ENCODE peak calls at places on chromosomes 3 and 15, in ten cellular contexts. X is PC-3, P is lower lobe of right lung, L is choroid plexus epithelial cell, W is right lobe of liver, S is fibroblast of the aortic adventitia, U is uterus, N is cardiac muscle cell, D is esophagus squamous epithelium, E is AG04450. Q is an unnamed sample.

GRCh38 chr15:27017168-27017809 is 46.3 kb downstream of the GABRG3 start:
- DNase-seq in U (no peak), P (no peak), S (peak), N (peak), D (no peak), W (no peak), X (peak), E (peak), L (peak), Q (peak)

GRCh38 chr3:115790759-115791158 is 167.4 kb downstream of the GAP43 start:
- DNase-seq in D (no peak), W (no peak), N (no peak), E (peak), U (no peak), X (peak), P (no peak), S (peak), L (peak), Q (peak)

GRCh38 chr15:71440479-71441071 is 325.3 kb downstream of the THSD4 start:
- DNase-seq in D (no peak), W (no peak), L (peak), N (peak), X (peak), U (no peak), P (no peak), S (peak), E (peak), Q (peak)

GRCh38 chr3:176651622-176652021 is 545.7 kb downstream of the TBL1XR1 start:
- DNase-seq in L (peak), W (no peak), P (no peak), D (no peak), S (no peak), E (no peak), X (peak), U (no peak), N (no peak), Q (no peak)

GRCh38 chr3:65995030-65995429 is 43.7 kb downstream of the MAGI1 start:
- DNase-seq in N (no peak), L (peak), U (no peak), W (no peak), X (peak), E (no peak), D (no peak), S (peak), P (no peak), Q (peak)

GRCh38 chr15:85831415-85832113 is 36.8 kb upstream of the KLHL25 start:
- DNase-seq in L (peak), U (peak), P (no peak), N (peak), S (peak), W (peak), D (no peak), E (no peak), X (peak), Q (peak)

GRCh38 chr3:51710631-51711351 is 3.9 kb downstream of the GRM2 start:
- DNase-seq in L (peak), D (no peak), P (no peak), S (no peak), U (peak), E (no peak), W (peak), X (peak), N (peak), Q (no peak)

GRCh38 chr15:78362716-78363426 is 22.7 kb downstream of the CRABP1 start:
- DNase-seq in P (no peak), S (no peak), W (no peak), D (no peak), L (no peak), X (no peak), N (no peak), U (no peak), E (no peak), Q (no peak)

GRCh38 chr3:84985795-84986194 is 27.0 kb downstream of the CADM2 start:
- DNase-seq in X (no peak), U (no peak), P (no peak), L (no peak), N (no peak), W (no peak), S (no peak), D (no peak), E (no peak), Q (no peak)

GRCh38 chr15:95668201-95668600 is 662.3 kb upstream of the NR2F2 start:
- DNase-seq in P (no peak), L (no peak), S (no peak), U (no peak), X (no peak), N (no peak), W (no peak), E (no peak), D (no peak), Q (no peak)

GRCh38 chr3:57986261-57986660 is 22.0 kb upstream of the FLNB start:
- DNase-seq in U (no peak), N (no peak), P (no peak), L (no peak), D (no peak), E (no peak), S (no peak), X (no peak), W (no peak), Q (no peak)

GRCh38 chr15:58515807-58516206 is 84.0 kb downstream of the LIPC start:
- DNase-seq in L (no peak), U (no peak), X (no peak), S (no peak), P (no peak), D (no peak), W (no peak), E (no peak), N (no peak), Q (no peak)

GRCh38 chr15:83199288-83199687 is 8.3 kb downstream of the HDGFL3 start:
- DNase-seq in N (no peak), E (no peak), U (no peak), D (no peak), X (no peak), L (no peak), S (no peak), W (no peak), P (no peak), Q (no peak)

GRCh38 chr3:1251282-1252060 is 158.6 kb downstream of the CNTN6 start:
- DNase-seq in W (no peak), D (no peak), L (peak), X (no peak), N (no peak), P (no peak), E (no peak), U (peak), S (peak), Q (peak)

GRCh38 chr3:160707187-160707789 is 30.3 kb downstream of the ARL14 start:
- DNase-seq in S (peak), N (peak), L (peak), D (no peak), P (no peak), X (peak), U (peak), W (no peak), E (no peak), Q (peak)

GRCh38 chr3:190686011-190686410 is 172.1 kb downstream of the IL1RAP start:
- DNase-seq in P (no peak), L (no peak), X (no peak), W (no peak), U (no peak), D (no peak), S (no peak), E (no peak), N (no peak), Q (no peak)

GRCh38 chr3:87247086-87247781 is 20.1 kb downstream of the CHMP2B start:
- DNase-seq in L (peak), W (no peak), S (no peak), N (no peak), E (no peak), P (no peak), D (no peak), U (no peak), X (peak), Q (no peak)

GRCh38 chr3:171185359-171185758 is 158.8 kb upstream of the SLC2A2 start:
- DNase-seq in N (peak), E (no peak), W (no peak), S (no peak), U (no peak), X (no peak), D (no peak), P (no peak), L (no peak), Q (peak)

GRCh38 chr3:59290358-59290757 is 240.5 kb upstream of the CFAP20DC start:
- DNase-seq in N (no peak), L (peak), X (peak), W (no peak), S (no peak), D (no peak), P (no peak), E (no peak), U (no peak), Q (no peak)

GRCh38 chr3:153293222-153293621 is 131.2 kb downstream of the RAP2B start:
- DNase-seq in U (no peak), P (no peak), X (peak), W (no peak), D (no peak), S (peak), E (no peak), L (peak), N (no peak), Q (peak)

GRCh38 chr15:41825572-41826535 is 2.0 kb upstream of the JMJD7 start:
- DNase-seq in L (no peak), U (no peak), D (no peak), S (no peak), P (peak), X (no peak), N (no peak), W (peak), E (no peak), Q (no peak)

GRCh38 chr3:119315600-119316312 is 21.6 kb downstream of the ARHGAP31 start:
- DNase-seq in W (no peak), S (peak), X (no peak), U (no peak), N (no peak), L (peak), E (no peak), P (no peak), D (no peak), Q (peak)

GRCh38 chr3:52498134-52499054 is 3.3 kb downstream of the STAB1 start:
- DNase-seq in E (no peak), U (no peak), L (peak), X (no peak), N (no peak), P (peak), S (peak), W (no peak), D (no peak), Q (peak)

GRCh38 chr3:13716540-13717221 is 163.2 kb downstream of the WNT7A start:
- DNase-seq in E (no peak), W (peak), L (no peak), P (no peak), X (no peak), U (no peak), S (no peak), D (no peak), N (no peak), Q (no peak)

GRCh38 chr15:73264881-73265280 is 103.9 kb downstream of the HCN4 start:
- DNase-seq in E (no peak), D (no peak), U (no peak), X (no peak), L (no peak), W (no peak), P (no peak), S (no peak), N (no peak), Q (no peak)

GRCh38 chr15:87354661-87355410 is 901.7 kb downstream of the NTRK3 start:
- DNase-seq in W (no peak), L (peak), X (peak), P (no peak), U (no peak), N (no peak), E (no peak), D (no peak), S (peak), Q (peak)

GRCh38 chr3:136932978-136933812 is 24.6 kb upstream of the IL20RB start:
- DNase-seq in N (no peak), D (no peak), U (no peak), S (no peak), E (no peak), P (no peak), X (no peak), W (no peak), L (no peak), Q (no peak)
- H3K4me3 ChIP-seq in N (no peak), D (peak), U (no peak), S (no peak), E (no peak), P (peak), X (no peak), W (no peak), L (no peak), Q (no peak)

DNA sequence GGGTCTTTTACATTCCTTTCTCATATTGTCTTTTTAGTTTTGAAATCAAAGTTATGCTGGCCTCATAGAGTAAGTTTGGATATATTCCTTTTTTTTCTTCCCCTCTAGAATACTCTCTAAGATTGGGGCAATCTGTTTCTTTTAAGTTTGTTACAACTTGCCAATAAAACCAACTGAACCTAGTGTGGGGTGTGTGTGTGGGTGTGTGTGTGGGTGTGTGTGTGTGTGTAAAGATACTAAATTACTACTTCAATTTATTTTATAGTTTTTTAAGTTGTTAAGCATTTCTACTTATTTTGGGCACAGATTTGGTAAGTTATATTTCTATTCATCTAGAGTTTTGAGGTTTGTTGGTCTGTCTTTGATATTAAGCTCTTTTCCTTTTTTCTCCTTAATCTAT is 198.2 kb upstream of the TMC3 start:
- DNase-seq in S (no peak), L (no peak), W (no peak), N (no peak), D (no peak), E (no peak), X (no peak), U (no peak), P (no peak), Q (no peak)
- TF ChIP-seq CTCF in S (no peak), L (no peak), W (no peak), N (no peak), D (no peak), E (no peak), X (no peak), U (no peak), P (no peak), Q (no peak)

DNA sequence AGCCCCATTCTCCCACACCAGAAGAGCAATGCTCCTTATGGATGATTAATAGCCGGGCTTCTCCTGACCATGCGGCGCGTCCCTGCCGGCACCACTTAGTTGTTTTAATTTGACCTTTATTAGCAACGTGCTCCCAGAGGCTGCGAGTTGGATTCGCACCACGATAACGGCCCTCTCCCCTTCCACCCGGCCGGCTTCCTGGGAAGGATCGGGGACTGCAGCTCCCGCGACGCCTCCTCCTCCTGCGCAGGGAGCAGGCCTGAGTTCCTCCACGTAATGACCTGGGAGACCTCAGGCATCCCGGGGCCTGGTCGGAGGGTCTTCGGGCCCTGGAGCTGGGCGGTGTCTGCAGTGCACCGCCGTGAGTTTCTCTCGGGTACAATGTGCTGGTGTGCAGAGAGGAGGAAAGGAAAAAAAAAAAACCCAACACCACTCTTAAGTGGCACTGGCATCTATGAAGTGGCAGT is 243.3 kb upstream of the TOPAZ1 start:
- DNase-seq in D (no peak), X (no peak), U (no peak), S (no peak), W (no peak), L (no peak), P (peak), N (peak), E (no peak), Q (no peak)
- H3K4me3 ChIP-seq in D (peak), X (no peak), U (no peak), S (peak), W (peak), L (peak), P (peak), N (peak), E (peak), Q (peak)

GRCh38 chr15:76334438-76335004 is 2.1 kb upstream of the ISL2 start:
- DNase-seq in W (no peak), U (no peak), L (no peak), X (no peak), D (no peak), S (no peak), P (no peak), N (no peak), E (no peak), Q (no peak)

GRCh38 chr15:76333309-76333708 is 3.3 kb upstream of the ISL2 start:
- DNase-seq in S (no peak), D (no peak), L (no peak), U (no peak), X (no peak), E (no peak), N (no peak), W (no peak), P (no peak), Q (no peak)

GRCh38 chr15:76332796-76333195 is 3.8 kb upstream of the ISL2 start:
- DNase-seq in L (no peak), X (no peak), U (no peak), D (no peak), W (no peak), P (no peak), N (no peak), E (no peak), S (no peak), Q (no peak)

GRCh38 chr15:76335129-76335850 is 1.3 kb upstream of the ISL2 start:
- DNase-seq in U (no peak), W (no peak), X (no peak), P (no peak), S (no peak), E (no peak), D (no peak), L (no peak), N (peak), Q (peak)

GRCh38 chr15:76333720-76334437 is 2.7 kb upstream of the ISL2 start:
- DNase-seq in D (no peak), X (peak), L (peak), P (no peak), E (no peak), N (peak), U (no peak), S (no peak), W (no peak), Q (no peak)
- TF ChIP-seq CTCF in D (no peak), X (peak), L (peak), P (no peak), E (peak), N (peak), U (no peak), S (no peak), W (no peak), Q (peak)

GRCh38 chr3:109057616-109058015 is 60.3 kb downstream of the MORC1 start:
- DNase-seq in X (no peak), P (no peak), S (no peak), L (no peak), W (no peak), N (no peak), E (no peak), D (no peak), U (no peak), Q (no peak)

DNA sequence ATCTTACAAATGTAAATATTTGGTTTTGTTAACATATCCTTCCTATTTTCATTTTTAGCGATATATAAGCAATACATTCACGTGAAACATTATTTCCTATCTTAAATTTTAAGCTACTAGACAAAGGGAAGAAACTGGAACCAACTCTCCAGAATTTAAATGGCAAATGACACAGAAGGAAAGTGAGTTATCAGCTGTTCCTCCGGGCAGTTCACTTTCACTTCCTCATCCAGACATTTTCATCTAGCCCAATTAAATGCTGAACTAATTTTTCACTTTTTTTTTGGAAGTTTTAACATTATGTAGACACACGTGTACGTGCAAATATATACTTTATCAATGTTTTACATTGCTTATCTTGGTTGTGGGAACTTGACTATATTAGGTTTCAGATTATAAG is 58.6 kb downstream of the MORC1 start:
- DNase-seq in X (no peak), L (no peak), D (no peak), E (no peak), W (no peak), S (no peak), N (no peak), U (no peak), P (no peak), Q (no peak)
- H3K4me3 ChIP-seq in X (no peak), L (no peak), D (no peak), E (no peak), W (no peak), S (no peak), N (no peak), U (no peak), P (no peak), Q (no peak)